ENCODE peak calls at places on chromosomes 1 and 21, in six cellular contexts. O is NCI-H1048; P is cerebellum; Q is AG09319; X is H9; K is activated CD4-positive, CD25-positive, alpha-beta regulatory T cell. R is an unnamed sample.
A peak's percentile ranks its signal among the peaks of the same experiment; 100 is the strongest.

GRCh38 chr21:42524341-42525227 is 10.9 kb downstream of the SLC37A1 start:
- DNase-seq in O (no peak), P (peak; percentile 84), X (peak; percentile 61), Q (peak; percentile 66), K (no peak), R (peak; percentile 78)

GRCh38 chr1:203652718-203653461 is 26.3 kb downstream of the ATP2B4 start:
- DNase-seq in Q (no peak), X (no peak), O (no peak), K (no peak), P (no peak), R (no peak)

GRCh38 chr1:113684153-113684541 is 75.1 kb downstream of the PHTF1 start:
- DNase-seq in P (peak; percentile 74), K (no peak), Q (no peak), O (no peak), X (no peak), R (no peak)

GRCh38 chr1:22570140-22570909 is 7.0 kb downstream of the EPHA8 start:
- DNase-seq in O (no peak), P (no peak), X (no peak), Q (no peak), K (no peak), R (no peak)

GRCh38 chr21:46362946-46363345 is 39.0 kb downstream of the PCNT start:
- DNase-seq in Q (no peak), P (no peak), O (no peak), K (no peak), X (peak; percentile 12), R (no peak)

GRCh38 chr1:209277662-209278061 is 305.9 kb upstream of the CAMK1G start:
- DNase-seq in Q (no peak), K (no peak), X (no peak), O (no peak), P (no peak), R (no peak)

GRCh38 chr1:236685917-236686814 is at the start of gene ACTN2:
- DNase-seq in O (no peak), Q (no peak), P (peak; percentile 38), K (peak; percentile 12), X (peak; percentile 76), R (peak; percentile 4)

GRCh38 chr1:164716992-164717703 is 158.2 kb downstream of the PBX1 start:
- DNase-seq in X (no peak), Q (no peak), P (no peak), O (no peak), K (no peak), R (no peak)

GRCh38 chr1:118842462-118843201 is 145.5 kb downstream of the TBX15 start:
- DNase-seq in O (no peak), Q (no peak), X (no peak), P (no peak), K (no peak), R (no peak)

GRCh38 chr1:58649555-58649954 is 50.3 kb downstream of the MYSM1 start:
- DNase-seq in P (no peak), X (no peak), Q (no peak), O (no peak), K (no peak), R (no peak)

GRCh38 chr1:81802601-81803422 is 2.1 kb downstream of the ADGRL2 start:
- DNase-seq in Q (no peak), P (no peak), X (peak; percentile 43), O (no peak), K (no peak), R (peak; percentile 28)

GRCh38 chr1:31208361-31208945 is 31.2 kb downstream of the NKAIN1 start:
- DNase-seq in Q (no peak), X (no peak), P (no peak), O (no peak), K (no peak), R (no peak)

GRCh38 chr1:181911715-181912114 is 149.8 kb downstream of the ZNF648 start:
- DNase-seq in Q (no peak), O (peak; percentile 84), P (no peak), K (no peak), X (no peak), R (peak; percentile 14)

GRCh38 chr1:65431111-65431705 is 10.7 kb downstream of the LEPR start:
- DNase-seq in X (no peak), O (no peak), Q (no peak), K (no peak), P (peak; percentile 29), R (peak; percentile 30)

GRCh38 chr1:55575571-55576279 is 360.6 kb upstream of the USP24 start:
- DNase-seq in Q (no peak), K (no peak), O (no peak), X (no peak), P (peak; percentile 42), R (no peak)

GRCh38 chr1:78114034-78114956 is 68.5 kb downstream of the GIPC2 start:
- DNase-seq in O (peak; percentile 27), Q (peak; percentile 44), X (peak; percentile 60), P (peak; percentile 45), K (peak; percentile 8), R (peak; percentile 78)

GRCh38 chr1:203572134-203572625 is 54.5 kb upstream of the ATP2B4 start:
- DNase-seq in X (peak; percentile 56), Q (no peak), P (no peak), O (no peak), K (no peak), R (no peak)

GRCh38 chr1:230708631-230709580 is 5.0 kb downstream of the AGT start:
- DNase-seq in X (no peak), O (no peak), Q (no peak), P (no peak), K (no peak), R (no peak)

GRCh38 chr1:7450772-7451171 is 320.3 kb upstream of the VAMP3 start:
- DNase-seq in K (no peak), P (no peak), Q (no peak), O (no peak), X (no peak), R (no peak)

GRCh38 chr1:94336991-94337390 is 81.2 kb upstream of the ABCD3 start:
- DNase-seq in O (no peak), X (no peak), Q (no peak), K (no peak), P (no peak), R (no peak)

GRCh38 chr1:115593365-115594259 is 48.2 kb upstream of the VANGL1 start:
- DNase-seq in X (no peak), K (no peak), P (no peak), Q (no peak), O (no peak), R (no peak)

GRCh38 chr1:235867903-235868469 is 1.3 kb upstream of the LYST start:
- DNase-seq in Q (no peak), X (no peak), P (no peak), K (peak; percentile 13), O (no peak), R (no peak)

GRCh38 chr1:75731881-75732280 is 7.4 kb downstream of the ACADM start:
- DNase-seq in O (no peak), X (no peak), P (no peak), K (no peak), Q (no peak), R (no peak)

GRCh38 chr1:14479865-14480264 is 118.6 kb upstream of the KAZN start:
- DNase-seq in X (no peak), Q (no peak), P (no peak), O (no peak), K (no peak), R (no peak)

GRCh38 chr21:36710729-36711048 is 11.8 kb downstream of the SIM2 start:
- DNase-seq in K (no peak), X (no peak), O (no peak), Q (no peak), P (no peak), R (no peak)